ENCODE peak calls at places on chromosomes 11 and 22, in six cellular contexts. One of them, this sample, is unnamed.

GRCh38 chr11:113532697-113533424 is 57.7 kb upstream of the DRD2 start:
- DNase-seq in endodermal cell: peak; percentile 91
- DNase-seq in colonic mucosa: peak; percentile 75
- DNase-seq in IMR-90: peak; percentile 71
- DNase-seq in HepG2: peak; percentile 46
- DNase-seq in H9: peak; percentile 77
- DNase-seq in this sample: peak; percentile 49

GRCh38 chr22:47534150-47535133 is 772.0 kb downstream of the TBC1D22A start:
- DNase-seq in H9: no peak
- DNase-seq in HepG2: no peak
- DNase-seq in endodermal cell: no peak
- DNase-seq in colonic mucosa: no peak
- DNase-seq in IMR-90: no peak
- DNase-seq in this sample: no peak

GRCh38 chr11:66316849-66317251 is at the start of gene CD248:
- DNase-seq in colonic mucosa: peak; percentile 47
- DNase-seq in endodermal cell: peak; percentile 81
- DNase-seq in H9: peak; percentile 75
- DNase-seq in IMR-90: peak; percentile 78
- DNase-seq in HepG2: no peak
- DNase-seq in this sample: no peak

GRCh38 chr22:28791841-28792490 is 8.4 kb downstream of the XBP1 start:
- DNase-seq in colonic mucosa: no peak
- DNase-seq in endodermal cell: no peak
- DNase-seq in H9: no peak
- DNase-seq in HepG2: no peak
- DNase-seq in IMR-90: peak; percentile 31
- DNase-seq in this sample: no peak

GRCh38 chr11:120183701-120184141 is 27.1 kb upstream of the OAF start:
- DNase-seq in HepG2: no peak
- DNase-seq in H9: no peak
- DNase-seq in IMR-90: no peak
- DNase-seq in colonic mucosa: peak; percentile 21
- DNase-seq in endodermal cell: peak; percentile 34
- DNase-seq in this sample: no peak

GRCh38 chr22:29343313-29343805 is 27.9 kb upstream of the RASL10A start:
- DNase-seq in HepG2: no peak
- DNase-seq in colonic mucosa: no peak
- DNase-seq in endodermal cell: no peak
- DNase-seq in H9: no peak
- DNase-seq in IMR-90: peak; percentile 40
- DNase-seq in this sample: no peak

GRCh38 chr11:117319214-117319840 is 3.3 kb upstream of the BACE1 start:
- DNase-seq in colonic mucosa: no peak
- DNase-seq in IMR-90: peak; percentile 35
- DNase-seq in H9: no peak
- DNase-seq in endodermal cell: no peak
- DNase-seq in HepG2: no peak
- DNase-seq in this sample: no peak

GRCh38 chr22:21038405-21038804 is 6.0 kb upstream of the SLC7A4 start:
- DNase-seq in endodermal cell: no peak
- DNase-seq in H9: no peak
- DNase-seq in colonic mucosa: no peak
- DNase-seq in HepG2: no peak
- DNase-seq in IMR-90: peak; percentile 40
- DNase-seq in this sample: no peak

GRCh38 chr11:69180726-69181125 is 25.0 kb downstream of the SMIM38 start:
- DNase-seq in endodermal cell: no peak
- DNase-seq in colonic mucosa: no peak
- DNase-seq in H9: no peak
- DNase-seq in IMR-90: no peak
- DNase-seq in HepG2: no peak
- DNase-seq in this sample: no peak

GRCh38 chr11:120182357-120182756 is 28.5 kb upstream of the OAF start:
- DNase-seq in H9: no peak
- DNase-seq in colonic mucosa: peak; percentile 17
- DNase-seq in endodermal cell: no peak
- DNase-seq in IMR-90: no peak
- DNase-seq in HepG2: no peak
- DNase-seq in this sample: no peak

GRCh38 chr11:62889484-62890437 is 9.1 kb downstream of the SLC3A2 start:
- DNase-seq in IMR-90: peak; percentile 23
- DNase-seq in H9: no peak
- DNase-seq in colonic mucosa: peak; percentile 66
- DNase-seq in endodermal cell: peak; percentile 68
- DNase-seq in HepG2: peak; percentile 79
- DNase-seq in this sample: no peak

GRCh38 chr11:58334708-58335107 is 24.2 kb downstream of the OR5B17 start:
- DNase-seq in IMR-90: peak; percentile 89
- DNase-seq in HepG2: no peak
- DNase-seq in colonic mucosa: no peak
- DNase-seq in H9: no peak
- DNase-seq in endodermal cell: no peak
- DNase-seq in this sample: peak; percentile 31

GRCh38 chr11:119615003-119615878 is 113.8 kb downstream of the NECTIN1 start:
- DNase-seq in endodermal cell: no peak
- DNase-seq in H9: no peak
- DNase-seq in IMR-90: peak; percentile 90
- DNase-seq in HepG2: peak; percentile 83
- DNase-seq in colonic mucosa: no peak
- DNase-seq in this sample: peak; percentile 16

GRCh38 chr22:28917747-28918543 is 34.6 kb downstream of the ZNRF3 start:
- DNase-seq in IMR-90: peak; percentile 31
- DNase-seq in HepG2: peak; percentile 86
- DNase-seq in endodermal cell: peak; percentile 70
- DNase-seq in H9: no peak
- DNase-seq in colonic mucosa: peak; percentile 61
- DNase-seq in this sample: peak; percentile 74

GRCh38 chr11:30322826-30323710 is at the start of gene ARL14EP:
- DNase-seq in HepG2: peak; percentile 89
- DNase-seq in IMR-90: peak; percentile 96
- DNase-seq in H9: peak; percentile 96
- DNase-seq in colonic mucosa: peak; percentile 93
- DNase-seq in endodermal cell: peak; percentile 97
- DNase-seq in this sample: peak; percentile 93

GRCh38 chr11:35771722-35772121 is 109.1 kb downstream of the TRIM44 start:
- DNase-seq in H9: no peak
- DNase-seq in HepG2: no peak
- DNase-seq in colonic mucosa: no peak
- DNase-seq in endodermal cell: peak; percentile 57
- DNase-seq in IMR-90: no peak
- DNase-seq in this sample: no peak

GRCh38 chr11:68782711-68783110 is 31.4 kb upstream of the TESMIN start:
- DNase-seq in colonic mucosa: no peak
- DNase-seq in endodermal cell: no peak
- DNase-seq in IMR-90: no peak
- DNase-seq in H9: no peak
- DNase-seq in HepG2: no peak
- DNase-seq in this sample: no peak

GRCh38 chr11:104104664-104105063 is 59.3 kb downstream of the PDGFD start:
- DNase-seq in HepG2: no peak
- DNase-seq in colonic mucosa: no peak
- DNase-seq in H9: no peak
- DNase-seq in IMR-90: no peak
- DNase-seq in endodermal cell: no peak
- DNase-seq in this sample: no peak

GRCh38 chr11:128616158-128616557 is 28.8 kb upstream of the ETS1 start:
- DNase-seq in IMR-90: no peak
- DNase-seq in endodermal cell: peak; percentile 36
- DNase-seq in HepG2: no peak
- DNase-seq in colonic mucosa: no peak
- DNase-seq in H9: no peak
- DNase-seq in this sample: no peak

GRCh38 chr11:2525941-2526807 is 81.4 kb downstream of the KCNQ1 start:
- DNase-seq in H9: peak; percentile 18
- DNase-seq in IMR-90: no peak
- DNase-seq in endodermal cell: peak; percentile 24
- DNase-seq in HepG2: no peak
- DNase-seq in colonic mucosa: peak; percentile 61
- DNase-seq in this sample: no peak

GRCh38 chr11:46736615-46737014 is 17.6 kb downstream of the F2 start:
- DNase-seq in HepG2: no peak
- DNase-seq in H9: no peak
- DNase-seq in IMR-90: no peak
- DNase-seq in colonic mucosa: no peak
- DNase-seq in endodermal cell: no peak
- DNase-seq in this sample: no peak

GRCh38 chr11:75969626-75970308 is 154.8 kb downstream of the UVRAG start:
- DNase-seq in endodermal cell: no peak
- DNase-seq in colonic mucosa: no peak
- DNase-seq in HepG2: no peak
- DNase-seq in H9: no peak
- DNase-seq in IMR-90: peak; percentile 84
- DNase-seq in this sample: no peak

GRCh38 chr11:65557280-65558001 is 718 bp downstream of the LTBP3 start:
- DNase-seq in HepG2: peak; percentile 63
- DNase-seq in colonic mucosa: no peak
- DNase-seq in H9: no peak
- DNase-seq in IMR-90: no peak
- DNase-seq in endodermal cell: peak; percentile 67
- DNase-seq in this sample: no peak

GRCh38 chr11:12201016-12201985 is 90.9 kb downstream of the MICAL2 start:
- DNase-seq in H9: no peak
- DNase-seq in endodermal cell: no peak
- DNase-seq in colonic mucosa: no peak
- DNase-seq in HepG2: peak; percentile 15
- DNase-seq in IMR-90: peak; percentile 97
- DNase-seq in this sample: no peak

GRCh38 chr22:31738566-31738965 is 11.4 kb downstream of the PRR14L start:
- DNase-seq in H9: no peak
- DNase-seq in HepG2: no peak
- DNase-seq in endodermal cell: no peak
- DNase-seq in colonic mucosa: no peak
- DNase-seq in IMR-90: no peak
- DNase-seq in this sample: no peak

GRCh38 chr11:67997460-67997921 is 6.4 kb downstream of the UNC93B1 start:
- DNase-seq in H9: no peak
- DNase-seq in endodermal cell: no peak
- DNase-seq in HepG2: no peak
- DNase-seq in IMR-90: no peak
- DNase-seq in colonic mucosa: no peak
- DNase-seq in this sample: no peak

GRCh38 chr11:72750086-72750485 is 2.1 kb downstream of the ARAP1 start:
- DNase-seq in H9: no peak
- DNase-seq in colonic mucosa: no peak
- DNase-seq in IMR-90: no peak
- DNase-seq in HepG2: peak; percentile 61
- DNase-seq in endodermal cell: no peak
- DNase-seq in this sample: no peak

GRCh38 chr11:130785376-130786110 is 130.7 kb downstream of the SNX19 start:
- DNase-seq in HepG2: no peak
- DNase-seq in endodermal cell: no peak
- DNase-seq in IMR-90: peak; percentile 77
- DNase-seq in H9: no peak
- DNase-seq in colonic mucosa: no peak
- DNase-seq in this sample: no peak

GRCh38 chr11:130782361-130783221 is 133.7 kb downstream of the SNX19 start:
- DNase-seq in HepG2: no peak
- DNase-seq in endodermal cell: peak; percentile 63
- DNase-seq in H9: no peak
- DNase-seq in IMR-90: peak; percentile 52
- DNase-seq in colonic mucosa: no peak
- DNase-seq in this sample: no peak

GRCh38 chr11:130780437-130780836 is 135.8 kb downstream of the SNX19 start:
- DNase-seq in HepG2: no peak
- DNase-seq in colonic mucosa: no peak
- DNase-seq in H9: no peak
- DNase-seq in IMR-90: no peak
- DNase-seq in endodermal cell: no peak
- DNase-seq in this sample: no peak

GRCh38 chr11:130781906-130782305 is 134.4 kb downstream of the SNX19 start:
- DNase-seq in IMR-90: peak; percentile 78
- DNase-seq in H9: no peak
- DNase-seq in HepG2: no peak
- DNase-seq in endodermal cell: no peak
- DNase-seq in colonic mucosa: no peak
- DNase-seq in this sample: no peak

DNA sequence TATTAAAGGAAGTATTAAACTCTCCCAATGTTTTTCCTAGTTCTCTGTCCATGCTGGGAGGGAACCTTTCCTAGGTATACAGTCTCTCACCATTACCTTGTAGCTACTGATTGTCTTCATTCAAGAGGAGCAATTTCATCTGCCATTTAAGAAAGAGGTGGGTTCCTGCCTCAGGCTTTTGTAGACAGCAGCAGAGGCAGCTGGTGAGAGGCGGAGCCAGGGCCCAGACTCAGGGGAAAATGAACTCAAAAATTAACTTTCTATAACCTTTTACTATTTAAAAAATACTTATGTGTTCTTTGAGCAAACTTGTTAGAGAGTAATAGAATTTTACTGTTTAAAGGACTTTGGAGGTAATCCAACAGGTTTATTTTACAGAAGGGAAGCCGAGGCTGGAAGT is 133.0 kb downstream of the SNX19 start:
- DNase-seq in H9: no peak
- DNase-seq in HepG2: no peak
- DNase-seq in colonic mucosa: no peak
- DNase-seq in IMR-90: no peak
- DNase-seq in endodermal cell: no peak
- DNase-seq in this sample: no peak
- H3K9ac ChIP-seq in H9: no peak overlapping the region
- H3K9ac ChIP-seq in HepG2: no peak overlapping the region
- H3K9ac ChIP-seq in colonic mucosa: no peak overlapping the region
- H3K9ac ChIP-seq in IMR-90: no peak overlapping the region
- H3K9ac ChIP-seq in endodermal cell: no peak overlapping the region
- H3K9ac ChIP-seq in this sample: no peak overlapping the region

GRCh38 chr11:9568161-9568853 is 5.2 kb upstream of the WEE1 start:
- DNase-seq in colonic mucosa: no peak
- DNase-seq in H9: no peak
- DNase-seq in endodermal cell: no peak
- DNase-seq in IMR-90: peak; percentile 28
- DNase-seq in HepG2: no peak
- DNase-seq in this sample: no peak
- H3K9ac ChIP-seq in colonic mucosa: no peak overlapping the region
- H3K9ac ChIP-seq in H9: no peak overlapping the region
- H3K9ac ChIP-seq in endodermal cell: peak overlapping the region; percentile 53
- H3K9ac ChIP-seq in IMR-90: no peak overlapping the region
- H3K9ac ChIP-seq in HepG2: peak overlapping the region; percentile 93
- H3K9ac ChIP-seq in this sample: peak overlapping the region; percentile 57

GRCh38 chr22:38870791-38871359 is 1.1 kb downstream of the CBX6 start:
- DNase-seq in IMR-90: no peak
- DNase-seq in endodermal cell: no peak
- DNase-seq in HepG2: no peak
- DNase-seq in colonic mucosa: no peak
- DNase-seq in H9: no peak
- DNase-seq in this sample: no peak
- H3K9ac ChIP-seq in IMR-90: peak overlapping the region; percentile 88
- H3K9ac ChIP-seq in endodermal cell: peak overlapping the region; percentile 23
- H3K9ac ChIP-seq in HepG2: peak overlapping the region; percentile 48
- H3K9ac ChIP-seq in colonic mucosa: peak overlapping the region; percentile 74
- H3K9ac ChIP-seq in H9: no peak overlapping the region
- H3K9ac ChIP-seq in this sample: peak overlapping the region; percentile 92

GRCh38 chr11:4123218-4123617 is 28.6 kb downstream of the RRM1 start:
- DNase-seq in H9: no peak
- DNase-seq in colonic mucosa: no peak
- DNase-seq in endodermal cell: no peak
- DNase-seq in HepG2: no peak
- DNase-seq in IMR-90: no peak
- DNase-seq in this sample: no peak

GRCh38 chr11:4115128-4115527 is 20.5 kb downstream of the RRM1 start:
- DNase-seq in IMR-90: no peak
- DNase-seq in H9: no peak
- DNase-seq in endodermal cell: no peak
- DNase-seq in HepG2: no peak
- DNase-seq in colonic mucosa: no peak
- DNase-seq in this sample: no peak

GRCh38 chr11:4118107-4118506 is 23.5 kb downstream of the RRM1 start:
- DNase-seq in endodermal cell: no peak
- DNase-seq in colonic mucosa: no peak
- DNase-seq in HepG2: no peak
- DNase-seq in IMR-90: peak; percentile 63
- DNase-seq in H9: no peak
- DNase-seq in this sample: no peak
- H3K9ac ChIP-seq in endodermal cell: no peak overlapping the region
- H3K9ac ChIP-seq in colonic mucosa: no peak overlapping the region
- H3K9ac ChIP-seq in HepG2: no peak overlapping the region
- H3K9ac ChIP-seq in IMR-90: no peak overlapping the region
- H3K9ac ChIP-seq in H9: no peak overlapping the region
- H3K9ac ChIP-seq in this sample: no peak overlapping the region

This sample was measured in HCT116.